ENCODE peak calls at places on chromosomes 7 and 10, in eight cellular contexts. One of them, this sample, is unnamed.

GRCh38 chr10:17527530-17528146 is 73.2 kb upstream of the ST8SIA6 start:
- DNase-seq in fibroblast of pulmonary artery: peak; percentile 92
- DNase-seq in gastrocnemius medialis: no peak
- DNase-seq in NCI-H1105 treated with DMSO at 0.1 percent for 48 hours: no peak
- DNase-seq in myocyte: peak; percentile 45
- DNase-seq in amniotic epithelial cell: peak; percentile 59
- DNase-seq in T-helper 9 cell: no peak
- DNase-seq in amniotic stem cell: no peak
- DNase-seq in this sample: no peak

GRCh38 chr10:31620236-31621151 is 301.5 kb downstream of the ZEB1 start:
- DNase-seq in fibroblast of pulmonary artery: peak; percentile 58
- DNase-seq in gastrocnemius medialis: peak; percentile 59
- DNase-seq in NCI-H1105 treated with DMSO at 0.1 percent for 48 hours: no peak
- DNase-seq in myocyte: peak; percentile 100
- DNase-seq in amniotic epithelial cell: peak; percentile 75
- DNase-seq in T-helper 9 cell: no peak
- DNase-seq in amniotic stem cell: no peak
- DNase-seq in this sample: no peak

GRCh38 chr7:29805031-29805430 is 1.3 kb upstream of the WIPF3 start:
- DNase-seq in fibroblast of pulmonary artery: no peak
- DNase-seq in gastrocnemius medialis: no peak
- DNase-seq in NCI-H1105 treated with DMSO at 0.1 percent for 48 hours: no peak
- DNase-seq in myocyte: no peak
- DNase-seq in amniotic epithelial cell: no peak
- DNase-seq in T-helper 9 cell: no peak
- DNase-seq in amniotic stem cell: no peak
- DNase-seq in this sample: no peak

GRCh38 chr7:77813180-77813579 is 14.6 kb downstream of the PHTF2 start:
- DNase-seq in fibroblast of pulmonary artery: no peak
- DNase-seq in gastrocnemius medialis: no peak
- DNase-seq in NCI-H1105 treated with DMSO at 0.1 percent for 48 hours: no peak
- DNase-seq in myocyte: no peak
- DNase-seq in amniotic epithelial cell: no peak
- DNase-seq in T-helper 9 cell: no peak
- DNase-seq in amniotic stem cell: no peak
- DNase-seq in this sample: no peak

GRCh38 chr7:35758421-35758820 is 42.4 kb upstream of the SEPTIN7 start:
- DNase-seq in fibroblast of pulmonary artery: no peak
- DNase-seq in gastrocnemius medialis: no peak
- DNase-seq in NCI-H1105 treated with DMSO at 0.1 percent for 48 hours: no peak
- DNase-seq in myocyte: no peak
- DNase-seq in amniotic epithelial cell: no peak
- DNase-seq in T-helper 9 cell: no peak
- DNase-seq in amniotic stem cell: no peak
- DNase-seq in this sample: no peak

GRCh38 chr7:3978839-3979238 is 677.8 kb downstream of the SDK1 start:
- DNase-seq in fibroblast of pulmonary artery: no peak
- DNase-seq in gastrocnemius medialis: no peak
- DNase-seq in NCI-H1105 treated with DMSO at 0.1 percent for 48 hours: no peak
- DNase-seq in myocyte: no peak
- DNase-seq in amniotic epithelial cell: no peak
- DNase-seq in T-helper 9 cell: no peak
- DNase-seq in amniotic stem cell: no peak
- DNase-seq in this sample: no peak

GRCh38 chr10:3946234-3947229 is 161.5 kb upstream of the KLF6 start:
- DNase-seq in fibroblast of pulmonary artery: no peak
- DNase-seq in gastrocnemius medialis: no peak
- DNase-seq in NCI-H1105 treated with DMSO at 0.1 percent for 48 hours: no peak
- DNase-seq in myocyte: no peak
- DNase-seq in amniotic epithelial cell: no peak
- DNase-seq in T-helper 9 cell: no peak
- DNase-seq in amniotic stem cell: no peak
- DNase-seq in this sample: no peak

GRCh38 chr7:68691261-68692216 is 906.7 kb upstream of the AUTS2 start:
- DNase-seq in fibroblast of pulmonary artery: peak; percentile 66
- DNase-seq in gastrocnemius medialis: peak; percentile 69
- DNase-seq in NCI-H1105 treated with DMSO at 0.1 percent for 48 hours: no peak
- DNase-seq in myocyte: no peak
- DNase-seq in amniotic epithelial cell: peak; percentile 97
- DNase-seq in T-helper 9 cell: no peak
- DNase-seq in amniotic stem cell: peak; percentile 91
- DNase-seq in this sample: no peak

GRCh38 chr7:122380993-122381392 is 76.4 kb upstream of the FEZF1 start:
- DNase-seq in fibroblast of pulmonary artery: no peak
- DNase-seq in gastrocnemius medialis: no peak
- DNase-seq in NCI-H1105 treated with DMSO at 0.1 percent for 48 hours: no peak
- DNase-seq in myocyte: no peak
- DNase-seq in amniotic epithelial cell: no peak
- DNase-seq in T-helper 9 cell: no peak
- DNase-seq in amniotic stem cell: no peak
- DNase-seq in this sample: no peak

GRCh38 chr7:564176-564890 is 44.7 kb upstream of the PDGFA start:
- DNase-seq in fibroblast of pulmonary artery: no peak
- DNase-seq in gastrocnemius medialis: no peak
- DNase-seq in NCI-H1105 treated with DMSO at 0.1 percent for 48 hours: no peak
- DNase-seq in myocyte: no peak
- DNase-seq in amniotic epithelial cell: no peak
- DNase-seq in T-helper 9 cell: no peak
- DNase-seq in amniotic stem cell: no peak
- DNase-seq in this sample: no peak

GRCh38 chr7:68107256-68107655 is 1110.6 kb downstream of the TYW1 start:
- DNase-seq in fibroblast of pulmonary artery: no peak
- DNase-seq in gastrocnemius medialis: no peak
- DNase-seq in NCI-H1105 treated with DMSO at 0.1 percent for 48 hours: no peak
- DNase-seq in myocyte: no peak
- DNase-seq in amniotic epithelial cell: no peak
- DNase-seq in T-helper 9 cell: no peak
- DNase-seq in amniotic stem cell: no peak
- DNase-seq in this sample: no peak

GRCh38 chr7:47968852-47969774 is 10.3 kb downstream of the HUS1 start:
- DNase-seq in fibroblast of pulmonary artery: peak; percentile 79
- DNase-seq in gastrocnemius medialis: no peak
- DNase-seq in NCI-H1105 treated with DMSO at 0.1 percent for 48 hours: peak; percentile 47
- DNase-seq in myocyte: peak; percentile 83
- DNase-seq in amniotic epithelial cell: peak; percentile 54
- DNase-seq in T-helper 9 cell: peak; percentile 24
- DNase-seq in amniotic stem cell: peak; percentile 17
- DNase-seq in this sample: peak; percentile 50

GRCh38 chr7:7099584-7100014 is 82.7 kb upstream of the C1GALT1 start:
- DNase-seq in fibroblast of pulmonary artery: peak; percentile 96
- DNase-seq in gastrocnemius medialis: peak; percentile 39
- DNase-seq in NCI-H1105 treated with DMSO at 0.1 percent for 48 hours: peak; percentile 29
- DNase-seq in myocyte: peak; percentile 100
- DNase-seq in amniotic epithelial cell: peak; percentile 91
- DNase-seq in T-helper 9 cell: no peak
- DNase-seq in amniotic stem cell: peak; percentile 71
- DNase-seq in this sample: no peak

This sample was measured in CD8-positive, alpha-beta T cell.